ENCODE peak calls at places on chromosome 9, in seven cellular contexts. O is HL-60, I is ecto neural progenitor cell, N is stomach, D is HAP-1, T is astrocyte of the spinal cord, Y is C1 segment of cervical spinal cord. V is an unnamed sample.

GRCh38 chr9:3873818-3874217 is 348.0 kb upstream of the RFX3 start:
- DNase-seq in I (no peak), Y (no peak), T (no peak), N (no peak), D (no peak), O (no peak), V (no peak)

GRCh38 chr9:88535932-88536324 is 950 bp downstream of the NXNL2 start:
- DNase-seq in T (no peak), O (no peak), I (no peak), N (no peak), D (no peak), Y (no peak), V (no peak)

GRCh38 chr9:112380771-112381181 is 868 bp downstream of the HSDL2 start:
- DNase-seq in T (peak), O (peak), I (no peak), D (peak), N (no peak), Y (no peak), V (no peak)

GRCh38 chr9:89436963-89437625 is 60.8 kb downstream of the SEMA4D start:
- DNase-seq in Y (no peak), T (no peak), N (peak), O (peak), I (no peak), D (no peak), V (no peak)

GRCh38 chr9:117138257-117138656 is 276.6 kb downstream of the ASTN2 start:
- DNase-seq in N (no peak), O (no peak), T (no peak), D (no peak), I (no peak), Y (no peak), V (no peak)

GRCh38 chr9:113579270-113580040 is 115.9 kb downstream of the RGS3 start:
- DNase-seq in D (no peak), I (no peak), Y (no peak), O (peak), T (peak), N (peak), V (peak)

GRCh38 chr9:37035472-37036236 is 1.6 kb upstream of the PAX5 start:
- DNase-seq in T (peak), I (peak), Y (no peak), N (no peak), D (no peak), O (no peak), V (no peak)

GRCh38 chr9:115208503-115208902 is 90.5 kb upstream of the TNC start:
- DNase-seq in O (no peak), I (no peak), Y (no peak), N (no peak), T (peak), D (no peak), V (no peak)

GRCh38 chr9:93659837-93660177 is 83.4 kb downstream of the PHF2 start:
- DNase-seq in T (no peak), I (no peak), D (no peak), N (no peak), Y (no peak), O (no peak), V (no peak)

GRCh38 chr9:110922145-110922544 is 116.1 kb downstream of the LPAR1 start:
- DNase-seq in O (no peak), T (peak), I (no peak), N (no peak), D (no peak), Y (no peak), V (no peak)

GRCh38 chr9:92609142-92609500 is 60.8 kb downstream of the IPPK start:
- DNase-seq in I (peak), Y (no peak), O (peak), D (no peak), T (no peak), N (no peak), V (no peak)

GRCh38 chr9:16986441-16987387 is 116.2 kb upstream of the BNC2 start:
- DNase-seq in T (peak), O (peak), I (no peak), N (no peak), Y (no peak), D (no peak), V (no peak)

GRCh38 chr9:17578911-17579793 is at the start of gene SH3GL2:
- DNase-seq in Y (no peak), N (peak), D (peak), O (peak), I (peak), T (peak), V (peak)

GRCh38 chr9:108478871-108479332 is 376.9 kb downstream of the ACTL7B start:
- DNase-seq in D (no peak), N (no peak), O (no peak), T (peak), I (no peak), Y (no peak), V (no peak)

GRCh38 chr9:88476491-88477271 is 58.3 kb upstream of the NXNL2 start:
- DNase-seq in N (no peak), Y (no peak), T (peak), I (no peak), D (no peak), O (no peak), V (no peak)

GRCh38 chr9:130306826-130307666 is 41.5 kb downstream of the HMCN2 start:
- DNase-seq in D (no peak), N (no peak), T (no peak), I (no peak), Y (no peak), O (no peak), V (no peak)

GRCh38 chr9:101791938-101792337 is 53.5 kb upstream of the GRIN3A start:
- DNase-seq in N (no peak), O (peak), T (peak), I (peak), Y (no peak), D (peak), V (no peak)

GRCh38 chr9:114906922-114907571 is 23.3 kb downstream of the TNFSF8 start:
- DNase-seq in N (no peak), T (peak), I (peak), Y (no peak), O (no peak), D (no peak), V (no peak)

GRCh38 chr9:35972093-35972492 is 14.1 kb upstream of the OR2S2 start:
- DNase-seq in D (no peak), Y (no peak), I (peak), T (no peak), N (no peak), O (no peak), V (no peak)

GRCh38 chr9:98998441-98999151 is 54.9 kb downstream of the COL15A1 start:
- DNase-seq in N (peak), Y (peak), O (peak), I (peak), T (peak), D (peak), V (peak)

GRCh38 chr9:114196924-114197570 is 41.7 kb downstream of the COL27A1 start:
- DNase-seq in N (no peak), Y (no peak), T (no peak), O (no peak), D (no peak), I (no peak), V (no peak)

GRCh38 chr9:2018162-2018643 is 3.1 kb downstream of the SMARCA2 start:
- DNase-seq in I (no peak), T (no peak), D (no peak), N (no peak), O (no peak), Y (no peak), V (no peak)

GRCh38 chr9:87878930-87879603 is 3.6 kb upstream of the SPATA31E1 start:
- DNase-seq in Y (no peak), D (peak), N (no peak), I (no peak), T (peak), O (no peak), V (no peak)

GRCh38 chr9:94945191-94946144 is 219.0 kb downstream of the AOPEP start:
- DNase-seq in T (peak), D (no peak), O (no peak), Y (no peak), I (no peak), N (no peak), V (no peak)

GRCh38 chr9:88745281-88746001 is 210.5 kb downstream of the NXNL2 start:
- DNase-seq in Y (no peak), N (no peak), I (no peak), D (no peak), O (no peak), T (peak), V (no peak)

V was measured in activated T-helper 2 cell treated with anti-CD3 and anti-CD28 coated beads, Interferon-gamma antibody, Interleukin-2, Interleukin-4, amounts not matched to agents 10 μg/mL and 5 μg/mL and 100 μg/mL, durations not matched to agents 14 hours and 24 hours and 36 hours.